ENCODE peak calls at places on chromosomes 2 and 18, in eight cellular contexts. Y is hepatocyte; K is neural progenitor cell; Q is heart left ventricle; D is CD8-positive, alpha-beta T cell; N is body of pancreas; P is PC-3; I is ovary. H is an unnamed sample.

GRCh38 chr2:60867848-60868247 is 13.5 kb upstream of the REL start:
- DNase-seq in D (no peak), K (no peak), Q (no peak), Y (no peak), N (peak; percentile 62), I (no peak), P (no peak), H (no peak)

GRCh38 chr2:73920577-73921545 is 5.8 kb upstream of the DGUOK start:
- DNase-seq in K (peak; percentile 84), Y (peak; percentile 55), P (no peak), D (no peak), N (peak; percentile 24), Q (no peak), I (no peak), H (peak; percentile 58)

GRCh38 chr18:27948981-27949380 is 227.9 kb downstream of the CDH2 start:
- DNase-seq in K (no peak), N (no peak), P (no peak), D (no peak), I (no peak), Q (no peak), Y (no peak), H (no peak)

GRCh38 chr18:11274144-11274762 is 124.9 kb upstream of the PIEZO2 start:
- DNase-seq in D (no peak), N (no peak), P (no peak), Y (peak; percentile 28), K (no peak), I (no peak), Q (no peak), H (no peak)

GRCh38 chr2:598043-598802 is 79.0 kb downstream of the TMEM18 start:
- DNase-seq in N (no peak), Y (no peak), K (no peak), D (no peak), P (no peak), I (no peak), Q (no peak), H (no peak)

GRCh38 chr18:79496237-79496977 is 100.7 kb downstream of the NFATC1 start:
- DNase-seq in D (no peak), P (no peak), N (no peak), Q (peak; percentile 55), K (no peak), Y (no peak), I (peak; percentile 32), H (no peak)

GRCh38 chr2:68612765-68613519 is 30.4 kb upstream of the PROKR1 start:
- DNase-seq in K (no peak), Y (no peak), N (no peak), I (no peak), D (no peak), Q (no peak), P (no peak), H (no peak)

GRCh38 chr2:161075701-161076100 is 84.5 kb upstream of the TANK start:
- DNase-seq in N (no peak), Y (no peak), P (no peak), I (no peak), Q (no peak), K (peak; percentile 65), D (no peak), H (no peak)

GRCh38 chr2:102895386-102895785 is 133.6 kb downstream of the TMEM182 start:
- DNase-seq in P (no peak), I (no peak), N (no peak), Y (no peak), Q (no peak), D (no peak), K (no peak), H (no peak)

GRCh38 chr2:36389081-36389480 is 33.5 kb downstream of the CRIM1 start:
- DNase-seq in N (no peak), Y (peak; percentile 31), P (peak; percentile 45), D (no peak), K (no peak), I (no peak), Q (no peak), H (no peak)

GRCh38 chr2:128185576-128185975 is 94.6 kb downstream of the UGGT1 start:
- DNase-seq in D (no peak), Q (no peak), Y (no peak), P (no peak), I (no peak), N (no peak), K (no peak), H (no peak)

GRCh38 chr2:218168635-218169462 is 2.1 kb upstream of the CXCR1 start:
- DNase-seq in D (peak; percentile 55), Q (no peak), P (peak; percentile 64), N (peak; percentile 56), Y (peak; percentile 74), K (peak; percentile 73), I (peak; percentile 48), H (peak; percentile 84)

GRCh38 chr2:130359466-130359865 is 3.6 kb downstream of the PTPN18 start:
- DNase-seq in Y (no peak), I (no peak), Q (no peak), D (no peak), P (no peak), N (no peak), K (no peak), H (no peak)

DNA sequence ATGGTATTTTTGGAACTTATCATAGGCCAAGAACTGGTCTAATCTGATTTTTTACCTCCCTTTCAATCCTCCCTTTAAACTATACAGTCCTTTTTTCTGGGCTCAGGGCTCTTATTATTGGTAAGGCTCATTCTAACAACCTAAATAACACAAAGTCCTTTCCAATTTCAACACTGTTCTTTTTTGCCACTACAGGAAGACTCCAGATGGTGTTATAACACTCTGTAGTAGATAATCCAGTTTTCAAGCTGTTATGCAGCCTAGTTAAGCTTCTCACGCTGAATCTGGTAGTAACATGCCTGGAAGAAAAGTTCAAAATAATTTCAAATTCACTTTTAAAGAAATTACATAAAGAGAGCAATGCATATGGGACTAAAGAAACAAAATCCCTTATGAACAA is 3.1 kb upstream of the MPP4 start:
- DNase-seq in D (no peak), K (no peak), N (no peak), Q (no peak), P (no peak), Y (no peak), I (no peak), H (no peak)
- H3K4me3 ChIP-seq in D (no peak overlapping the region), K (no peak overlapping the region), N (no peak overlapping the region), Q (no peak overlapping the region), P (no peak overlapping the region), Y (no peak overlapping the region), I (no peak overlapping the region), H (no peak overlapping the region)

GRCh38 chr18:9043581-9043980 is 58.9 kb upstream of the NDUFV2 start:
- DNase-seq in Y (no peak), N (no peak), D (no peak), K (no peak), P (no peak), Q (no peak), I (no peak), H (no peak)

GRCh38 chr18:9047715-9048114 is 54.8 kb upstream of the NDUFV2 start:
- DNase-seq in Y (no peak), P (no peak), I (no peak), Q (no peak), D (no peak), N (no peak), K (no peak), H (no peak)

GRCh38 chr18:9049495-9049809 is 53.0 kb upstream of the NDUFV2 start:
- DNase-seq in I (no peak), D (no peak), Y (no peak), P (no peak), Q (no peak), N (no peak), K (no peak), H (no peak)

GRCh38 chr18:9053814-9054213 is 48.7 kb upstream of the NDUFV2 start:
- DNase-seq in I (no peak), N (no peak), Q (no peak), K (no peak), Y (no peak), D (no peak), P (no peak), H (no peak)

GRCh38 chr18:9048808-9049494 is 53.5 kb upstream of the NDUFV2 start:
- DNase-seq in K (no peak), Q (no peak), I (no peak), N (no peak), D (no peak), Y (no peak), P (peak; percentile 25), H (no peak)
- H3K9me3 ChIP-seq in K (peaks cover 3% of the 10 kb centered on the region), Q (no peaks in the 10 kb centered on the region), I (no peaks in the 10 kb centered on the region), N (no peaks in the 10 kb centered on the region), D (no peaks in the 10 kb centered on the region), Y (no peaks in the 10 kb centered on the region), P (no peaks in the 10 kb centered on the region), H (peaks cover 23% of the 10 kb centered on the region)

GRCh38 chr2:197208841-197209240 is 101.7 kb downstream of the ANKRD44 start:
- DNase-seq in D (no peak), I (no peak), Y (no peak), K (no peak), Q (no peak), N (no peak), P (no peak), H (no peak)

GRCh38 chr2:197208029-197208428 is 102.6 kb downstream of the ANKRD44 start:
- DNase-seq in Q (no peak), D (no peak), I (no peak), N (no peak), Y (no peak), K (no peak), P (no peak), H (no peak)

GRCh38 chr2:197210450-197210849 is 100.1 kb downstream of the ANKRD44 start:
- DNase-seq in D (no peak), N (no peak), P (no peak), K (no peak), Q (no peak), I (no peak), Y (no peak), H (no peak)

GRCh38 chr2:197209742-197210408 is 100.7 kb downstream of the ANKRD44 start:
- DNase-seq in I (no peak), Y (peak; percentile 26), P (no peak), Q (no peak), N (no peak), D (peak; percentile 30), K (no peak), H (no peak)

GRCh38 chr2:197209274-197209673 is 101.3 kb downstream of the ANKRD44 start:
- DNase-seq in N (no peak), P (no peak), K (no peak), I (no peak), Y (no peak), Q (no peak), D (no peak), H (no peak)
- H3K4me1 ChIP-seq in N (peaks cover 24% of the 10 kb centered on the region), P (no peaks in the 10 kb centered on the region), K (no peaks in the 10 kb centered on the region), I (peaks cover 2% of the 10 kb centered on the region), Y (peaks cover 13% of the 10 kb centered on the region), Q (peaks cover 20% of the 10 kb centered on the region), D (peaks cover 99% of the 10 kb centered on the region), H (peaks cover 16% of the 10 kb centered on the region)

GRCh38 chr2:230220347-230220969 is 674 bp upstream of the SP110 start:
- DNase-seq in D (no peak), N (no peak), I (no peak), P (no peak), Q (no peak), K (no peak), Y (no peak), H (no peak)

GRCh38 chr2:230219419-230220331 is at the start of gene SP110:
- DNase-seq in N (peak; percentile 91), D (peak; percentile 69), Q (peak; percentile 81), K (peak; percentile 16), Y (peak; percentile 86), P (peak; percentile 87), I (peak; percentile 81), H (peak; percentile 86)

GRCh38 chr2:230217424-230217823 is 2.4 kb downstream of the SP110 start:
- DNase-seq in K (no peak), I (no peak), N (no peak), D (no peak), P (no peak), Q (no peak), Y (no peak), H (no peak)

GRCh38 chr2:230216489-230216888 is 3.3 kb downstream of the SP110 start:
- DNase-seq in N (no peak), Y (no peak), D (no peak), P (no peak), Q (no peak), K (no peak), I (no peak), H (no peak)

GRCh38 chr2:230218411-230218810 is 1.4 kb downstream of the SP110 start:
- DNase-seq in P (no peak), Y (no peak), I (no peak), K (no peak), N (peak; percentile 14), D (no peak), Q (no peak), H (no peak)
- H3K4me3 ChIP-seq in P (no peak overlapping the region), Y (no peak overlapping the region), I (no peak overlapping the region), K (no peak overlapping the region), N (no peak overlapping the region), D (peak overlapping the region; percentile 96), Q (peak overlapping the region; percentile 77), H (no peak overlapping the region)